ENCODE peak calls at places on chromosomes 13 and 19, in ten cellular contexts. C, V, B, G, Q, A, P, N, W and Y are unnamed samples.

GRCh38 chr13:46605089-46605488 is 52.1 kb downstream of the LRCH1 start:
- DNase-seq in C (no peak), V (no peak), B (no peak), G (no peak), Q (no peak), A (no peak), P (no peak), N (no peak), W (peak; percentile 52), Y (no peak)

GRCh38 chr19:27865927-27866777 is 1346.8 kb downstream of the UQCRFS1 start:
- DNase-seq in C (no peak), V (no peak), B (no peak), G (no peak), Q (no peak), A (no peak), P (no peak), N (no peak), W (no peak), Y (no peak)

GRCh38 chr19:41869374-41869955 is 7.6 kb upstream of the CD79A start:
- DNase-seq in C (no peak), V (no peak), B (no peak), G (no peak), Q (no peak), A (no peak), P (no peak), N (peak; percentile 39), W (no peak), Y (no peak)

GRCh38 chr19:45498411-45499195 is at the start of gene PPM1N:
- DNase-seq in C (peak; percentile 62), V (peak; percentile 49), B (peak; percentile 23), G (peak; percentile 62), Q (no peak), A (peak; percentile 52), P (peak; percentile 88), N (peak; percentile 80), W (no peak), Y (peak; percentile 51)

GRCh38 chr19:53907690-53908089 is 1.4 kb upstream of the CACNG7 start:
- DNase-seq in C (no peak), V (no peak), B (no peak), G (no peak), Q (no peak), A (no peak), P (no peak), N (no peak), W (no peak), Y (no peak)

GRCh38 chr19:4519521-4520277 is 1.4 kb upstream of the PLIN4 start:
- DNase-seq in C (peak; percentile 41), V (no peak), B (no peak), G (no peak), Q (no peak), A (no peak), P (no peak), N (no peak), W (no peak), Y (no peak)

GRCh38 chr19:45528149-45528743 is 21.0 kb downstream of the VASP start:
- DNase-seq in C (peak; percentile 37), V (no peak), B (peak; percentile 22), G (no peak), Q (no peak), A (no peak), P (no peak), N (no peak), W (peak; percentile 62), Y (no peak)

GRCh38 chr19:3098515-3099346 is 4.6 kb downstream of the GNA11 start:
- DNase-seq in C (no peak), V (no peak), B (no peak), G (no peak), Q (no peak), A (no peak), P (no peak), N (no peak), W (no peak), Y (no peak)

GRCh38 chr19:39199025-39199424 is 2.3 kb downstream of the NCCRP1 start:
- DNase-seq in C (peak; percentile 64), V (no peak), B (no peak), G (no peak), Q (peak; percentile 14), A (no peak), P (no peak), N (no peak), W (no peak), Y (no peak)

GRCh38 chr19:49665301-49666119 is at the start of the genes BCL2L12 and IRF3:
- DNase-seq in C (peak; percentile 98), V (peak; percentile 100), B (peak; percentile 94), G (peak; percentile 100), Q (peak; percentile 97), A (peak; percentile 98), P (peak; percentile 100), N (peak; percentile 99), W (peak; percentile 99), Y (peak; percentile 89)

GRCh38 chr13:99062593-99062992 is 84.7 kb upstream of the DOCK9 start:
- DNase-seq in C (peak; percentile 59), V (no peak), B (peak; percentile 55), G (no peak), Q (no peak), A (no peak), P (no peak), N (no peak), W (peak; percentile 24), Y (no peak)

GRCh38 chr13:45339867-45340266 is 1.1 kb downstream of the TPT1 start:
- DNase-seq in C (no peak), V (no peak), B (no peak), G (peak; percentile 8), Q (no peak), A (no peak), P (peak; percentile 67), N (peak; percentile 63), W (no peak), Y (no peak)

GRCh38 chr13:82458169-82458568 is 1424.1 kb downstream of the SLITRK1 start:
- DNase-seq in C (no peak), V (no peak), B (no peak), G (no peak), Q (no peak), A (no peak), P (no peak), N (no peak), W (no peak), Y (no peak)

GRCh38 chr13:75762066-75762937 is 126.2 kb downstream of the LMO7 start:
- DNase-seq in C (no peak), V (no peak), B (no peak), G (no peak), Q (no peak), A (no peak), P (peak; percentile 60), N (peak; percentile 35), W (no peak), Y (peak; percentile 42)

GRCh38 chr13:67650471-67650870 is 420.3 kb upstream of the PCDH9 start:
- DNase-seq in C (no peak), V (no peak), B (no peak), G (no peak), Q (peak; percentile 1), A (no peak), P (no peak), N (no peak), W (no peak), Y (no peak)

GRCh38 chr13:49859568-49859967 is 67.1 kb upstream of the KPNA3 start:
- DNase-seq in C (peak; percentile 57), V (no peak), B (no peak), G (no peak), Q (peak; percentile 88), A (no peak), P (no peak), N (no peak), W (no peak), Y (no peak)

GRCh38 chr13:21014666-21015170 is 46.7 kb downstream of the LATS2 start:
- DNase-seq in C (peak; percentile 85), V (no peak), B (no peak), G (no peak), Q (peak; percentile 30), A (no peak), P (no peak), N (no peak), W (peak; percentile 51), Y (no peak)

GRCh38 chr19:47035127-47035494 is 13.3 kb downstream of the TMEM160 start:
- DNase-seq in C (peak; percentile 69), V (no peak), B (no peak), G (no peak), Q (no peak), A (no peak), P (peak; percentile 72), N (no peak), W (no peak), Y (no peak)